ENCODE peak calls at places on chromosomes 3 and 15, in six cellular contexts. G, B, F, O, A and T are unnamed samples.

GRCh38 chr3:5302661-5303060 is 115.2 kb downstream of the EDEM1 start:
- DNase-seq in F (no peak), B (no peak), A (no peak), O (no peak), G (no peak), T (no peak)

GRCh38 chr3:197029511-197030167 is at the start of gene MELTF:
- DNase-seq in O (peak), F (peak), A (peak), B (peak), G (peak), T (peak)

GRCh38 chr3:73407572-73407971 is 217.2 kb downstream of the PDZRN3 start:
- DNase-seq in A (no peak), G (no peak), F (no peak), O (no peak), B (no peak), T (no peak)

GRCh38 chr15:58462547-58462946 is 30.8 kb downstream of the LIPC start:
- DNase-seq in F (no peak), O (no peak), A (peak), G (no peak), B (no peak), T (no peak)

GRCh38 chr3:127168271-127168670 is 24.7 kb upstream of the PRR23E start:
- DNase-seq in G (no peak), B (no peak), F (peak), A (no peak), O (no peak), T (no peak)

GRCh38 chr3:53902711-53903110 is 11.1 kb upstream of the SELENOK start:
- DNase-seq in B (no peak), O (no peak), G (no peak), F (no peak), A (no peak), T (no peak)

GRCh38 chr3:152298393-152299242 is 29.9 kb downstream of the MBNL1 start:
- DNase-seq in B (peak), A (peak), F (peak), O (peak), G (peak), T (peak)

GRCh38 chr3:119297169-119297568 is 3.0 kb downstream of the ARHGAP31 start:
- DNase-seq in F (no peak), A (no peak), O (no peak), G (no peak), B (peak), T (no peak)

GRCh38 chr15:69298697-69299441 is at the start of gene PAQR5:
- DNase-seq in A (peak), O (no peak), G (no peak), B (peak), F (peak), T (no peak)

GRCh38 chr15:89820651-89821611 is 6.3 kb upstream of the ANPEP start:
- DNase-seq in B (peak), A (no peak), F (no peak), O (no peak), G (no peak), T (no peak)

GRCh38 chr15:88894819-88895767 is at the start of gene HAPLN3:
- DNase-seq in B (peak), G (peak), A (peak), O (no peak), F (no peak), T (peak)

GRCh38 chr3:152127058-152127457 is 141.7 kb upstream of the MBNL1 start:
- DNase-seq in F (no peak), B (no peak), O (no peak), A (no peak), G (no peak), T (no peak)

GRCh38 chr15:81475471-81475870 is 101.5 kb upstream of the TMC3 start:
- DNase-seq in A (no peak), B (peak), G (no peak), F (no peak), O (no peak), T (no peak)

GRCh38 chr3:183498634-183499033 is 56.9 kb downstream of the KLHL6 start:
- DNase-seq in B (no peak), A (no peak), F (no peak), O (no peak), G (no peak), T (no peak)

GRCh38 chr3:39180183-39180545 is 12.2 kb downstream of the XIRP1 start:
- DNase-seq in F (no peak), B (no peak), G (no peak), O (no peak), A (peak), T (no peak)

GRCh38 chr3:126353694-126354321 is 3.4 kb downstream of the KLF15 start:
- DNase-seq in A (peak), G (no peak), F (no peak), B (no peak), O (no peak), T (no peak)

GRCh38 chr3:48595526-48596121 is 495 bp upstream of the COL7A1 start:
- DNase-seq in O (peak), A (peak), B (peak), G (no peak), F (no peak), T (no peak)

GRCh38 chr15:73677146-73677607 is 7.0 kb upstream of the CD276 start:
- DNase-seq in B (peak), F (peak), O (peak), G (peak), A (peak), T (peak)

GRCh38 chr3:111509308-111509707 is 32.7 kb upstream of the CD96 start:
- DNase-seq in B (no peak), O (no peak), G (no peak), A (no peak), F (no peak), T (no peak)

GRCh38 chr15:96888764-96889163 is 558.3 kb downstream of the NR2F2 start:
- DNase-seq in A (no peak), B (no peak), F (no peak), G (no peak), O (no peak), T (no peak)

GRCh38 chr3:114144909-114145688 is 33.8 kb downstream of the DRD3 start:
- DNase-seq in O (no peak), A (no peak), B (peak), G (no peak), F (peak), T (no peak)

GRCh38 chr3:45881031-45882022 is 5.0 kb upstream of the CCR9 start:
- DNase-seq in F (no peak), B (peak), O (no peak), G (peak), A (peak), T (peak)

GRCh38 chr15:90873998-90874605 is 5.7 kb downstream of the FURIN start:
- DNase-seq in B (no peak), F (no peak), G (no peak), O (no peak), A (no peak), T (no peak)

GRCh38 chr3:13507791-13508339 is 27.8 kb downstream of the HDAC11 start:
- DNase-seq in G (no peak), A (no peak), O (no peak), F (no peak), B (no peak), T (no peak)

GRCh38 chr3:118447326-118447725 is 587.3 kb downstream of the IGSF11 start:
- DNase-seq in A (no peak), O (no peak), G (no peak), B (no peak), F (no peak), T (no peak)

GRCh38 chr15:75063338-75063737 is 39.9 kb downstream of the PPCDC start:
- DNase-seq in B (peak), A (peak), F (no peak), G (no peak), O (no peak), T (no peak)

GRCh38 chr15:75063889-75064288 is 40.5 kb downstream of the PPCDC start:
- DNase-seq in A (peak), B (no peak), G (no peak), O (no peak), F (no peak), T (no peak)

GRCh38 chr15:75059607-75060006 is 36.2 kb downstream of the PPCDC start:
- DNase-seq in G (no peak), B (no peak), F (no peak), A (peak), O (peak), T (no peak)

GRCh38 chr15:75062706-75063105 is 39.3 kb downstream of the PPCDC start:
- DNase-seq in A (peak), G (no peak), F (no peak), B (no peak), O (no peak), T (no peak)

DNA sequence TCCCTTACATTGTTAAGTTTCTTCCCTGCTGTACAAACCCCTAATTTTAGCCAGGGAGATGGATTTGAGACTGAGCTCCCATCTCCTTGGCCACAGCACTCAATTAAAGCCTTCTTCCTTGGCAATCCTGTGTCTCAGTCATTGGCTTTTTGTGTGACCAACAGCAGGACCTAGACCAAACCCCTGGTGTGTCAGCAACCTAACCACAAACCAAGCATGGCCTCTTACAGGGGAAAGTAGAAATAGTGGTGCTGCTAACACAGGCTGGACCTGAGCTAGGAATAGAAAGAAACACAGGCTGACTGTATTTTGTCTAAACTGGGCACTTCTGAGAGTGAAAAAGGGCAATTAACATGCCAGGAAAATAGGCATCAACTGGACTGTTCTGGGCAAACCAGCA is 37.9 kb downstream of the PPCDC start:
- DNase-seq in A (peak), B (no peak), O (no peak), G (no peak), F (no peak), T (no peak)
- H3K27ac ChIP-seq in A (no peak), B (no peak), O (no peak), G (no peak), F (no peak), T (no peak)

DNA sequence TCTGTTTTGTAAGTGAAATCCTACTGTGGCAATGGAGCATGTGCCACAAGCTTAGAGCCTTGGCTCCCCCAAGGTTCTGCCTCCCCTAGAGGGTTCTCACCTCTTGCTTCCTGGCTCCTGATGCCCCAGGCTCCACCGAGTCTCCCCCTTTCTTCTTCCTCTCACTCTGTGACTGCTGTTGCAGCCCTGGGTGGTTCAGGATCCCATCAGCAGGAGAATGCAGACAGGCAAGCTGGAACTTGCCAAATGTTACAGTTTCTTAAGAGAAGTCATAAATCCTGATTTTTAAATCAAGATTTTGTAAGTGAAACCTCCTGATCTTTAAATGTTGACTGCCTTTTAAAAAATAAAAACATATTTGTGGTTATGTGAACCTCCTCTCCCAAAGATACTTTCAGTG is 133.9 kb downstream of the CCNL1 start:
- DNase-seq in F (no peak), O (no peak), G (no peak), A (no peak), B (no peak), T (no peak)
- H3K27ac ChIP-seq in F (no peak), O (no peak), G (no peak), A (no peak), B (no peak), T (no peak)

GRCh38 chr3:153614563-153614962 is 452.5 kb downstream of the RAP2B start:
- DNase-seq in O (no peak), G (no peak), F (no peak), B (peak), A (no peak), T (no peak)
- H3K27ac ChIP-seq in O (no peak), G (no peak), F (no peak), B (no peak), A (no peak), T (no peak)

DNA sequence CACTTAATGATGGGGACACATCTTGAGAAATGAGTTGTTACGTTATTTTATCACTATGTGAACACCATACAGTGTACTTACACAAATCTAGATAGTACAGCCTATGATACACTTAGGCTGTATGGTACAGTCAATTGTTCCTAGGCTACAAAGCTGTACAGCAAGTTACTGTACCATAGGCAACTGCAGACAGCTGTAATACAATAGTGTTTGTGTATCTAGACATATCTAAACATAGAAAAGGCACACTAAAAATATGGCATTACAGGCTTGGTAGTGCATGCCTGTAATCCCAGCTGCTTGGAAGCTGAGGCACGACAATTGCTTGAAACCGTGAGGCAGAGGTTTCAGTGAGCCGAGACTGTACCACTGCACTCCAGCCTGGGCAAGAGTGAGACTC is 55.8 kb upstream of the PLXND1 start:
- DNase-seq in B (peak), O (no peak), F (no peak), G (no peak), A (no peak), T (no peak)
- H3K27ac ChIP-seq in B (no peak), O (no peak), F (peak), G (no peak), A (no peak), T (no peak)

DNA sequence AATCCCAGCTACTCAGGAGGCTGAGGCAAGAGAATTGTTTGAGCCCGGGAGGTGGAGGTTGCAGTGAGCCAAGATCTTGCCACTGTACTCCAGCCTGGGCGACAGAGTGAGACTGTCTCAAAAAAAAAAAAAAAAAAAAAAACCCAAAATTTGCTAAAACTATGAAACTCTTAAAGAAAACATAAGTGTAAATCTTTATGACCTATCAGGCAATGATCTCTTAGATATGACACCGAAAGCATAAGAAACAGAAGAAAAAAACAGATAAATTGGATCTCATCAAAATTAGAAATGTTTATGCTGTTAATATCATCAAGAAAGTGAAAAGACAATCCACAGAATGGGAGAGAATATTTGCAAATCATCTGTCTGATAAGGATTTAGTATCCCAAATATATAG is 15.3 kb downstream of the GRAMD2A start:
- DNase-seq in A (no peak), B (no peak), O (no peak), G (no peak), F (no peak), T (no peak)
- H3K27ac ChIP-seq in A (no peak), B (no peak), O (no peak), G (no peak), F (no peak), T (no peak)

DNA sequence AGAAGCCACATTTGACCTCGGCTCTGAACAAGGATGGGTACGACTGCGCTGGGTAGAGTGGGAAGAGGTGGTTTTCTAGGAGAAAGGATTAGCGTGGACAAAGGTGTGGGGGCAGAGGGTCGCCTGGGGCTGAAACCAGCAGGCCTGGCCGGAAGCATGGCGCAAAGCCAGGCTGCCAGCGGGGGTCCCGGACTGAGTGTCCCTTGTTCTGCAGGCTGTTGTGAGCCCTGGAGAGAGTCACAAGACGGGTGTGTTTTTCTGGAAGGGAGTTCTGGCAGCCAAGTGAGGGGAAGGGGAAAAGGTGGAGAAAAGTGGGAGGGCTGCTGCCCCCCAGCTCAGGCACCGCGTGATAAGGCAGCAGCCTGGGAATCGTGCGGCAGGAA is 98.5 kb upstream of the MEF2A start:
- DNase-seq in G (no peak), A (no peak), B (no peak), O (no peak), F (no peak), T (no peak)
- H3K27ac ChIP-seq in G (no peak), A (no peak), B (no peak), O (no peak), F (no peak), T (no peak)